ENCODE peak calls at places on chromosomes 3 and 15, in ten cellular contexts. R, O, E, F, X, Z, T, J, L and P are unnamed samples.
A peak's percentile ranks its signal among the peaks of the same experiment; 100 is the strongest.

GRCh38 chr15:87707581-87708130 is 548.9 kb downstream of the NTRK3 start:
- DNase-seq in R (no peak), O (no peak), E (no peak), F (no peak), X (no peak), Z (no peak), T (no peak), J (no peak), L (no peak), P (no peak)

GRCh38 chr3:43531835-43532234 is 90.0 kb downstream of the ANO10 start:
- DNase-seq in R (peak; percentile 74), O (no peak), E (peak; percentile 45), F (peak; percentile 33), X (no peak), Z (no peak), T (no peak), J (peak; percentile 67), L (no peak), P (peak; percentile 50)

GRCh38 chr3:32420138-32420981 is 28.7 kb downstream of the CMTM7 start:
- DNase-seq in R (peak; percentile 80), O (no peak), E (no peak), F (peak; percentile 53), X (no peak), Z (no peak), T (no peak), J (no peak), L (no peak), P (peak; percentile 82)

GRCh38 chr15:85406916-85407315 is 26.5 kb downstream of the AKAP13 start:
- DNase-seq in R (no peak), O (no peak), E (no peak), F (no peak), X (no peak), Z (no peak), T (no peak), J (peak; percentile 29), L (no peak), P (no peak)

GRCh38 chr3:136171097-136171542 is 25.0 kb downstream of the MSL2 start:
- DNase-seq in R (no peak), O (no peak), E (no peak), F (no peak), X (no peak), Z (no peak), T (no peak), J (no peak), L (no peak), P (no peak)

GRCh38 chr3:119279101-119279554 is 15.1 kb upstream of the ARHGAP31 start:
- DNase-seq in R (no peak), O (no peak), E (no peak), F (no peak), X (peak; percentile 71), Z (peak; percentile 52), T (no peak), J (no peak), L (no peak), P (peak; percentile 36)

GRCh38 chr3:122948398-122948797 is 79.2 kb downstream of the SEMA5B start:
- DNase-seq in R (no peak), O (no peak), E (no peak), F (no peak), X (no peak), Z (no peak), T (no peak), J (no peak), L (no peak), P (peak; percentile 33)

GRCh38 chr15:98976500-98976899 is 31.1 kb downstream of the PGPEP1L start:
- DNase-seq in R (no peak), O (no peak), E (no peak), F (no peak), X (no peak), Z (no peak), T (no peak), J (no peak), L (no peak), P (no peak)

GRCh38 chr15:70025413-70026296 is 72.1 kb downstream of the TLE3 start:
- DNase-seq in R (no peak), O (no peak), E (no peak), F (no peak), X (no peak), Z (no peak), T (no peak), J (no peak), L (no peak), P (no peak)

GRCh38 chr15:55743615-55743978 is 645 bp upstream of the PRTG start:
- DNase-seq in R (no peak), O (no peak), E (no peak), F (no peak), X (no peak), Z (no peak), T (no peak), J (no peak), L (no peak), P (no peak)

GRCh38 chr15:80694624-80695098 is 449 bp upstream of the ABHD17C start:
- DNase-seq in R (no peak), O (peak; percentile 16), E (no peak), F (peak; percentile 12), X (peak; percentile 33), Z (peak; percentile 29), T (no peak), J (peak; percentile 49), L (peak; percentile 14), P (peak; percentile 36)